ENCODE peak calls at places on chromosomes 11 and 22, in eight cellular contexts. One of them, this sample, is unnamed. For H3K27me3, the result is how much of the 10 kb centered on the place peaks cover.

GRCh38 chr11:69683764-69684333 is 8.7 kb upstream of the LTO1 start:
- DNase-seq in spleen: peak
- DNase-seq in prostate gland: no peak
- DNase-seq in kidney epithelial cell: no peak
- DNase-seq in tibial nerve: no peak
- DNase-seq in stomach: peak
- DNase-seq in A673: peak
- DNase-seq in MM.1S: no peak
- DNase-seq in this sample: no peak

GRCh38 chr22:31095637-31096249 is 11.6 kb downstream of the SELENOM start:
- DNase-seq in spleen: no peak
- DNase-seq in prostate gland: no peak
- DNase-seq in kidney epithelial cell: no peak
- DNase-seq in tibial nerve: no peak
- DNase-seq in stomach: no peak
- DNase-seq in A673: no peak
- DNase-seq in MM.1S: no peak
- DNase-seq in this sample: no peak

GRCh38 chr22:48278620-48279464 is 1516.4 kb downstream of the TBC1D22A start:
- DNase-seq in spleen: no peak
- DNase-seq in prostate gland: no peak
- DNase-seq in kidney epithelial cell: no peak
- DNase-seq in tibial nerve: no peak
- DNase-seq in stomach: no peak
- DNase-seq in A673: no peak
- DNase-seq in MM.1S: peak
- DNase-seq in this sample: no peak

GRCh38 chr22:19291218-19291579 is 320 bp downstream of the CLTCL1 start:
- DNase-seq in spleen: no peak
- DNase-seq in prostate gland: peak
- DNase-seq in kidney epithelial cell: no peak
- DNase-seq in tibial nerve: no peak
- DNase-seq in stomach: peak
- DNase-seq in A673: peak
- DNase-seq in MM.1S: no peak
- DNase-seq in this sample: peak

GRCh38 chr11:94521684-94522083 is 9.4 kb downstream of the C11orf97 start:
- DNase-seq in spleen: no peak
- DNase-seq in prostate gland: no peak
- DNase-seq in kidney epithelial cell: no peak
- DNase-seq in tibial nerve: no peak
- DNase-seq in stomach: no peak
- DNase-seq in A673: peak
- DNase-seq in MM.1S: no peak
- DNase-seq in this sample: no peak

GRCh38 chr11:111253131-111253530 is 7.6 kb downstream of the POU2AF2 start:
- DNase-seq in spleen: no peak
- DNase-seq in prostate gland: no peak
- DNase-seq in kidney epithelial cell: no peak
- DNase-seq in tibial nerve: no peak
- DNase-seq in stomach: no peak
- DNase-seq in A673: no peak
- DNase-seq in MM.1S: no peak
- DNase-seq in this sample: no peak

GRCh38 chr22:25749420-25750169 is 7.6 kb downstream of the MYO18B start:
- DNase-seq in spleen: no peak
- DNase-seq in prostate gland: no peak
- DNase-seq in kidney epithelial cell: no peak
- DNase-seq in tibial nerve: no peak
- DNase-seq in stomach: no peak
- DNase-seq in A673: no peak
- DNase-seq in MM.1S: no peak
- DNase-seq in this sample: peak

GRCh38 chr22:48414662-48415061 is 1413.0 kb downstream of the BRD1 start:
- DNase-seq in spleen: no peak
- DNase-seq in prostate gland: no peak
- DNase-seq in kidney epithelial cell: no peak
- DNase-seq in tibial nerve: no peak
- DNase-seq in stomach: no peak
- DNase-seq in A673: no peak
- DNase-seq in MM.1S: no peak
- DNase-seq in this sample: no peak

GRCh38 chr22:28768701-28769393 is 3.6 kb upstream of the CCDC117 start:
- DNase-seq in spleen: no peak
- DNase-seq in prostate gland: no peak
- DNase-seq in kidney epithelial cell: no peak
- DNase-seq in tibial nerve: no peak
- DNase-seq in stomach: no peak
- DNase-seq in A673: no peak
- DNase-seq in MM.1S: no peak
- DNase-seq in this sample: no peak

GRCh38 chr22:42711895-42712837 is 8.5 kb downstream of the A4GALT start:
- DNase-seq in spleen: peak
- DNase-seq in prostate gland: no peak
- DNase-seq in kidney epithelial cell: no peak
- DNase-seq in tibial nerve: no peak
- DNase-seq in stomach: peak
- DNase-seq in A673: no peak
- DNase-seq in MM.1S: no peak
- DNase-seq in this sample: peak

GRCh38 chr22:40302149-40302548 is 44.2 kb upstream of the ADSL start:
- DNase-seq in spleen: no peak
- DNase-seq in prostate gland: no peak
- DNase-seq in kidney epithelial cell: no peak
- DNase-seq in tibial nerve: no peak
- DNase-seq in stomach: no peak
- DNase-seq in A673: no peak
- DNase-seq in MM.1S: no peak
- DNase-seq in this sample: no peak

GRCh38 chr22:45485271-45485670 is 17.4 kb upstream of the FBLN1 start:
- DNase-seq in spleen: no peak
- DNase-seq in prostate gland: no peak
- DNase-seq in kidney epithelial cell: no peak
- DNase-seq in tibial nerve: no peak
- DNase-seq in stomach: no peak
- DNase-seq in A673: no peak
- DNase-seq in MM.1S: no peak
- DNase-seq in this sample: no peak
- H3K4me3 ChIP-seq in spleen: no peak
- H3K4me3 ChIP-seq in prostate gland: no peak
- H3K4me3 ChIP-seq in kidney epithelial cell: no peak
- H3K4me3 ChIP-seq in tibial nerve: no peak
- H3K4me3 ChIP-seq in stomach: no peak
- H3K4me3 ChIP-seq in A673: no peak
- H3K4me3 ChIP-seq in MM.1S: no peak
- H3K4me3 ChIP-seq in this sample: no peak

GRCh38 chr11:32428665-32429293 is 6.6 kb downstream of the WT1 start:
- DNase-seq in spleen: no peak
- DNase-seq in prostate gland: no peak
- DNase-seq in kidney epithelial cell: no peak
- DNase-seq in tibial nerve: no peak
- DNase-seq in stomach: no peak
- DNase-seq in A673: no peak
- DNase-seq in MM.1S: no peak
- DNase-seq in this sample: no peak
- H3K27me3 ChIP-seq in spleen: under half
- H3K27me3 ChIP-seq in prostate gland: under half
- H3K27me3 ChIP-seq in kidney epithelial cell: half or more
- H3K27me3 ChIP-seq in tibial nerve: half or more
- H3K27me3 ChIP-seq in stomach: under half
- H3K27me3 ChIP-seq in A673: half or more
- H3K27me3 ChIP-seq in MM.1S: under half
- H3K27me3 ChIP-seq in this sample: under half

DNA sequence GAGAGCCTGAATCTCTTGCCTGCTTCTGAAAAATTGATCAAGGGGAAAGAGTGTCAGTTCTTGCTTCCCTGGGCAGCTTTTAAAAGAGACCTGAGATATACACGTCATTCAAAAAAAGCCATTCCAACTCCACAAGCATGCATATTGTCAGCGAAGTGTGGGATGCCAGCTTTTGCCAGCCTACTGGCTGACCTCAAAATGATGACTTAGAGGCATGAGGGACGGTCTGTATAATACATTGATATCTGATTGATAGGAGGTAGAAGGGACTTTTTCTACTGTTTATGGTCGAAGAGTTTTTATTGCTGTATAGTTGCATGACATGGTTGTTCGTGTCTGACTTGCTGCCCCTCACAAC is 126.3 kb downstream of the MICAL2 start:
- DNase-seq in spleen: no peak
- DNase-seq in prostate gland: no peak
- DNase-seq in kidney epithelial cell: no peak
- DNase-seq in tibial nerve: no peak
- DNase-seq in stomach: no peak
- DNase-seq in A673: no peak
- DNase-seq in MM.1S: no peak
- DNase-seq in this sample: no peak
- TF ChIP-seq CTCF in spleen: no peak
- TF ChIP-seq CTCF in prostate gland: no peak
- TF ChIP-seq CTCF in kidney epithelial cell: no peak
- TF ChIP-seq CTCF in tibial nerve: no peak
- TF ChIP-seq CTCF in stomach: no peak
- TF ChIP-seq CTCF in A673: no peak
- TF ChIP-seq CTCF in MM.1S: no peak
- TF ChIP-seq CTCF in this sample: no peak

DNA sequence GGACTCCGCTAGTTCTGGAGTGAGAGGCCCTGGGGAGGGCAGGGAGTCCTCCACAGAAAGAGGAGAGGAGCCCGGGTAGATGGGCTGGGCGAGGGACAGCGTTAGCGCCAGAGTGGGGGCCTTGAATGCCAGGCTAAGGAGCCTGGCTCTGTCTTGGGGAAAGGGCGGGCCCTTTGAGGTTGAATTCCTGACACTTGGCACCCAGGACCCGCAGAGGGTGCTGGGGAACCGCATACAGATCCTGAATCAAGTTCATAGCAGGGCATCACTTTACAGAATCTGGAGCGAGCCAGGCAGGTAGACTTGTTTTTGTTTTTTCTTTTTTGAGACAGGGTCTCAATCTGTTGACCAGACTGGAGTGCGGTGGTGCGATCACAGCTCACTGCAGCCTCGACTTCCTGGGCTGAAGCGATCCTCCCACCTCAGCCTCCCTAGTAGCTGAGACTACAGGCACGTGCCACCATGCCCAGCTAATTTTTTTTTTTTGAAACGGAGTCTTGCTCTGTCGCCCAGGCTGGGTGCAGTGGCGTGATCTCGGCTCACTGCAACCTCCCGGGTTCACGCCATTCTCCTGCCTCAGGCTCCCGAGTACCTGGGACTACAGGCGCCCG is 6.0 kb downstream of the CARNS1 start:
- DNase-seq in spleen: no peak
- DNase-seq in prostate gland: no peak
- DNase-seq in kidney epithelial cell: no peak
- DNase-seq in tibial nerve: no peak
- DNase-seq in stomach: no peak
- DNase-seq in A673: no peak
- DNase-seq in MM.1S: no peak
- DNase-seq in this sample: no peak
- H3K4me3 ChIP-seq in spleen: peak
- H3K4me3 ChIP-seq in prostate gland: peak
- H3K4me3 ChIP-seq in kidney epithelial cell: no peak
- H3K4me3 ChIP-seq in tibial nerve: peak
- H3K4me3 ChIP-seq in stomach: peak
- H3K4me3 ChIP-seq in A673: peak
- H3K4me3 ChIP-seq in MM.1S: peak
- H3K4me3 ChIP-seq in this sample: peak

GRCh38 chr22:44942979-44943700 is 66.7 kb downstream of the PHF21B start:
- DNase-seq in spleen: no peak
- DNase-seq in prostate gland: no peak
- DNase-seq in kidney epithelial cell: no peak
- DNase-seq in tibial nerve: no peak
- DNase-seq in stomach: no peak
- DNase-seq in A673: no peak
- DNase-seq in MM.1S: no peak
- DNase-seq in this sample: no peak

GRCh38 chr22:44939451-44939850 is 70.4 kb downstream of the PHF21B start:
- DNase-seq in spleen: no peak
- DNase-seq in prostate gland: no peak
- DNase-seq in kidney epithelial cell: no peak
- DNase-seq in tibial nerve: no peak
- DNase-seq in stomach: no peak
- DNase-seq in A673: no peak
- DNase-seq in MM.1S: no peak
- DNase-seq in this sample: no peak

GRCh38 chr22:44942056-44942455 is 67.7 kb downstream of the PHF21B start:
- DNase-seq in spleen: no peak
- DNase-seq in prostate gland: no peak
- DNase-seq in kidney epithelial cell: no peak
- DNase-seq in tibial nerve: no peak
- DNase-seq in stomach: no peak
- DNase-seq in A673: no peak
- DNase-seq in MM.1S: no peak
- DNase-seq in this sample: no peak

GRCh38 chr22:44940121-44940520 is 69.7 kb downstream of the PHF21B start:
- DNase-seq in spleen: no peak
- DNase-seq in prostate gland: no peak
- DNase-seq in kidney epithelial cell: no peak
- DNase-seq in tibial nerve: no peak
- DNase-seq in stomach: no peak
- DNase-seq in A673: peak
- DNase-seq in MM.1S: no peak
- DNase-seq in this sample: no peak

GRCh38 chr22:44941176-44941575 is 68.6 kb downstream of the PHF21B start:
- DNase-seq in spleen: no peak
- DNase-seq in prostate gland: no peak
- DNase-seq in kidney epithelial cell: no peak
- DNase-seq in tibial nerve: no peak
- DNase-seq in stomach: no peak
- DNase-seq in A673: no peak
- DNase-seq in MM.1S: no peak
- DNase-seq in this sample: no peak
- H3K27me3 ChIP-seq in spleen: under half
- H3K27me3 ChIP-seq in prostate gland: under half
- H3K27me3 ChIP-seq in kidney epithelial cell: under half
- H3K27me3 ChIP-seq in tibial nerve: under half
- H3K27me3 ChIP-seq in stomach: under half
- H3K27me3 ChIP-seq in A673: under half
- H3K27me3 ChIP-seq in MM.1S: half or more
- H3K27me3 ChIP-seq in this sample: under half

GRCh38 chr11:66467034-66467659 is 442 bp downstream of the PELI3 start:
- DNase-seq in spleen: no peak
- DNase-seq in prostate gland: no peak
- DNase-seq in kidney epithelial cell: no peak
- DNase-seq in tibial nerve: no peak
- DNase-seq in stomach: peak
- DNase-seq in A673: peak
- DNase-seq in MM.1S: peak
- DNase-seq in this sample: peak
- TF ChIP-seq CTCF in spleen: peak
- TF ChIP-seq CTCF in prostate gland: peak
- TF ChIP-seq CTCF in kidney epithelial cell: peak
- TF ChIP-seq CTCF in tibial nerve: peak
- TF ChIP-seq CTCF in stomach: no peak
- TF ChIP-seq CTCF in A673: peak
- TF ChIP-seq CTCF in MM.1S: peak
- TF ChIP-seq CTCF in this sample: no peak

GRCh38 chr11:115462004-115462541 is 42.1 kb downstream of the CADM1 start:
- DNase-seq in spleen: no peak
- DNase-seq in prostate gland: no peak
- DNase-seq in kidney epithelial cell: no peak
- DNase-seq in tibial nerve: no peak
- DNase-seq in stomach: no peak
- DNase-seq in A673: no peak
- DNase-seq in MM.1S: no peak
- DNase-seq in this sample: no peak
- H3K4me3 ChIP-seq in spleen: no peak
- H3K4me3 ChIP-seq in prostate gland: no peak
- H3K4me3 ChIP-seq in kidney epithelial cell: peak
- H3K4me3 ChIP-seq in tibial nerve: no peak
- H3K4me3 ChIP-seq in stomach: no peak
- H3K4me3 ChIP-seq in A673: no peak
- H3K4me3 ChIP-seq in MM.1S: no peak
- H3K4me3 ChIP-seq in this sample: no peak

This sample was measured in GM06990.